ENCODE peak calls at places on chromosomes 4 and X, in eight cellular contexts. K is hypothalamus; R is ELR; S is NAMALWA; I is activated CD8-positive, alpha-beta memory T cell treated with anti-CD3 and anti-CD28 coated beads for 4 hours; V is NCI-H2029; P is EH; L is tibial artery. C is an unnamed sample.

GRCh38 chrX:141928432-141928831 is 24.7 kb downstream of the MAGEC1 start:
- DNase-seq in V (no peak), K (no peak), S (no peak), R (no peak), P (no peak), L (no peak), I (no peak), C (no peak)

GRCh38 chr4:177190995-177191568 is 118.6 kb upstream of the NEIL3 start:
- DNase-seq in K (no peak), S (no peak), P (peak), L (no peak), V (no peak), R (no peak), I (no peak), C (no peak)

GRCh38 chrX:5644786-5645185 is 583.9 kb downstream of the NLGN4X start:
- DNase-seq in L (no peak), I (no peak), S (no peak), R (no peak), K (no peak), V (no peak), P (no peak), C (no peak)

GRCh38 chr4:8409271-8410065 is 31.1 kb downstream of the ACOX3 start:
- DNase-seq in P (peak), V (no peak), K (no peak), I (peak), S (peak), R (peak), L (no peak), C (peak)

GRCh38 chr4:94208918-94209317 is 1.3 kb downstream of the SMARCAD1 start:
- DNase-seq in K (no peak), I (no peak), R (no peak), V (no peak), P (no peak), L (no peak), S (peak), C (no peak)

GRCh38 chr4:89316931-89317366 is 9.3 kb upstream of the GPRIN3 start:
- DNase-seq in K (no peak), R (peak), L (no peak), I (no peak), V (no peak), P (peak), S (peak), C (no peak)

GRCh38 chr4:7594013-7594412 is 159.3 kb upstream of the PSAPL1 start:
- DNase-seq in S (no peak), I (no peak), P (no peak), V (no peak), L (no peak), K (no peak), R (no peak), C (no peak)

GRCh38 chr4:67765928-67766327 is 11.7 kb upstream of the GNRHR start:
- DNase-seq in V (no peak), R (peak), K (no peak), L (no peak), P (no peak), I (no peak), S (no peak), C (no peak)

GRCh38 chr4:151678048-151678853 is 82.6 kb downstream of the GATB start:
- DNase-seq in I (no peak), S (no peak), V (peak), L (no peak), K (no peak), R (no peak), P (no peak), C (no peak)

C was measured in SW480.